ENCODE peak calls at places on chromosomes 4 and X, in four cellular contexts. U, I, B and J are unnamed samples.

GRCh38 chrX:107894038-107894437 is 68.4 kb downstream of the MID2 start:
- DNase-seq in U (no peak), I (peak; percentile 35), B (peak; percentile 18), J (no peak)

GRCh38 chr4:66662620-66663019 is 882.7 kb downstream of the CENPC start:
- DNase-seq in U (no peak), B (no peak), I (no peak), J (no peak)

GRCh38 chr4:83771113-83771705 is 235.3 kb downstream of the GPAT3 start:
- DNase-seq in B (no peak), I (no peak), U (no peak), J (no peak)

GRCh38 chrX:3526749-3527148 is 180.3 kb upstream of the MXRA5 start:
- DNase-seq in B (no peak), I (no peak), U (no peak), J (no peak)

GRCh38 chr4:76589872-76590846 is 155.1 kb downstream of the SHROOM3 start:
- DNase-seq in U (no peak), B (no peak), I (no peak), J (no peak)

GRCh38 chrX:130170752-130171445 is 863 bp upstream of the RAB33A start:
- DNase-seq in U (peak; percentile 64), I (peak; percentile 41), B (peak; percentile 36), J (peak; percentile 80)

GRCh38 chr4:76723916-76724315 is 174.0 kb downstream of the SOWAHB start:
- DNase-seq in I (no peak), B (no peak), U (no peak), J (no peak)

GRCh38 chr4:124409044-124409443 is 303.5 kb downstream of the ANKRD50 start:
- DNase-seq in B (no peak), I (no peak), U (no peak), J (no peak)

GRCh38 chrX:143378851-143379250 is 138.4 kb downstream of the SPANXN3 start:
- DNase-seq in U (no peak), B (no peak), I (no peak), J (no peak)

GRCh38 chr4:112550728-112551127 is 34.7 kb upstream of the NEUROG2 start:
- DNase-seq in U (no peak), I (no peak), B (no peak), J (no peak)

GRCh38 chr4:88297131-88297530 is 12.8 kb upstream of the PPM1K start:
- DNase-seq in B (no peak), U (no peak), I (no peak), J (no peak)

GRCh38 chr4:16750882-16751642 is 147.4 kb downstream of the LDB2 start:
- DNase-seq in B (no peak), U (no peak), I (no peak), J (no peak)

GRCh38 chrX:65920620-65921019 is 119.3 kb downstream of the VSIG4 start:
- DNase-seq in U (no peak), I (no peak), B (no peak), J (no peak)

GRCh38 chrX:108610141-108610540 is 126.2 kb downstream of the IRS4 start:
- DNase-seq in U (no peak), I (no peak), B (no peak), J (no peak)

GRCh38 chr4:67885727-67886126 is 1.9 kb upstream of the TMPRSS11D start:
- DNase-seq in I (no peak), B (no peak), U (no peak), J (no peak)

GRCh38 chr4:61723492-61723891 is 523.4 kb downstream of the ADGRL3 start:
- DNase-seq in U (no peak), B (no peak), I (no peak), J (no peak)

GRCh38 chrX:20254712-20255299 is 11.9 kb downstream of the RPS6KA3 start:
- DNase-seq in B (no peak), I (no peak), U (no peak), J (no peak)

GRCh38 chr4:156505341-156505955 is 466.2 kb downstream of the PDGFC start:
- DNase-seq in I (no peak), U (no peak), B (no peak), J (no peak)

GRCh38 chr4:117626664-117627063 is 407.6 kb upstream of the NDST3 start:
- DNase-seq in U (no peak), I (no peak), B (no peak), J (no peak)

GRCh38 chrX:125378205-125378604 is 58.5 kb downstream of the TEX13C start:
- DNase-seq in B (no peak), I (no peak), U (no peak), J (no peak)

GRCh38 chr4:110823251-110823650 is 200.4 kb upstream of the PITX2 start:
- DNase-seq in I (no peak), B (no peak), U (no peak), J (no peak)

GRCh38 chr4:149029056-149029651 is 586.9 kb upstream of the NR3C2 start:
- DNase-seq in U (no peak), I (no peak), B (no peak), J (no peak)

GRCh38 chrX:44244008-44244407 is 99.5 kb downstream of the EFHC2 start:
- DNase-seq in U (no peak), I (no peak), B (no peak), J (no peak)

GRCh38 chr4:102500371-102501175 is 586 bp upstream of the NFKB1 start:
- DNase-seq in U (no peak), B (no peak), I (peak; percentile 32), J (peak; percentile 57)

GRCh38 chr4:128521634-128522253 is 234.1 kb upstream of the PGRMC2 start:
- DNase-seq in I (no peak), U (no peak), B (no peak), J (no peak)

GRCh38 chrX:77719388-77719787 is 66.6 kb downstream of the ATRX start:
- DNase-seq in I (no peak), U (no peak), B (no peak), J (no peak)

GRCh38 chrX:26925088-26925487 is 538.1 kb downstream of the PPP4R3C start:
- DNase-seq in B (no peak), U (no peak), I (no peak), J (no peak)

GRCh38 chr4:9703391-9703790 is 78.0 kb upstream of the DRD5 start:
- DNase-seq in B (no peak), U (no peak), I (peak; percentile 43), J (no peak)

GRCh38 chr4:25450491-25450901 is 73.4 kb downstream of the ANAPC4 start:
- DNase-seq in I (no peak), U (no peak), B (no peak), J (no peak)